ENCODE peak calls at places on chromosomes 7 and 10, in ten cellular contexts. M, W, I, O, V, B, T, Y, Z and C are unnamed samples.

GRCh38 chr7:108094933-108095710 is 35.0 kb downstream of the LAMB4 start:
- DNase-seq in M (no peak), W (no peak), I (no peak), O (no peak), V (peak), B (peak), T (no peak), Y (no peak), Z (peak), C (no peak)

GRCh38 chr10:79074732-79075131 is 6.0 kb downstream of the ZMIZ1 start:
- DNase-seq in M (no peak), W (no peak), I (no peak), O (no peak), V (no peak), B (no peak), T (no peak), Y (no peak), Z (no peak), C (no peak)

GRCh38 chr7:27115161-27116018 is 12.9 kb upstream of the HOXA2 start:
- DNase-seq in M (no peak), W (no peak), I (no peak), O (no peak), V (no peak), B (no peak), T (no peak), Y (peak), Z (no peak), C (no peak)

GRCh38 chr10:71124921-71125748 is 87.2 kb upstream of the UNC5B start:
- DNase-seq in M (no peak), W (no peak), I (no peak), O (no peak), V (no peak), B (no peak), T (no peak), Y (no peak), Z (no peak), C (peak)

GRCh38 chr10:69317175-69318086 is 39.1 kb downstream of the HK1 start:
- DNase-seq in M (peak), W (peak), I (no peak), O (no peak), V (no peak), B (no peak), T (peak), Y (no peak), Z (no peak), C (no peak)

GRCh38 chr10:104029528-104029875 is 56.2 kb downstream of the COL17A1 start:
- DNase-seq in M (no peak), W (no peak), I (no peak), O (no peak), V (no peak), B (no peak), T (no peak), Y (no peak), Z (peak), C (peak)

GRCh38 chr7:80385512-80385911 is 126.4 kb downstream of the GNAT3 start:
- DNase-seq in M (no peak), W (no peak), I (no peak), O (no peak), V (no peak), B (no peak), T (no peak), Y (no peak), Z (no peak), C (no peak)

GRCh38 chr7:143499743-143500348 is 22.2 kb downstream of the TAS2R41 start:
- DNase-seq in M (no peak), W (no peak), I (no peak), O (no peak), V (no peak), B (no peak), T (no peak), Y (no peak), Z (no peak), C (no peak)

GRCh38 chr7:26212921-26213718 is 11.6 kb downstream of the CBX3 start:
- DNase-seq in M (peak), W (no peak), I (no peak), O (no peak), V (no peak), B (no peak), T (no peak), Y (no peak), Z (no peak), C (no peak)

GRCh38 chr10:113278664-113279063 is 274.2 kb upstream of the HABP2 start:
- DNase-seq in M (no peak), W (no peak), I (no peak), O (no peak), V (no peak), B (no peak), T (no peak), Y (no peak), Z (no peak), C (no peak)

GRCh38 chr10:103451091-103451801 is 924 bp downstream of the CALHM2 start:
- DNase-seq in M (peak), W (no peak), I (peak), O (no peak), V (no peak), B (peak), T (no peak), Y (no peak), Z (peak), C (peak)

GRCh38 chr10:12622016-12622415 is 272.7 kb downstream of the CAMK1D start:
- DNase-seq in M (no peak), W (no peak), I (no peak), O (no peak), V (no peak), B (no peak), T (no peak), Y (no peak), Z (no peak), C (no peak)

GRCh38 chr7:42831051-42831952 is 80.6 kb downstream of the C7orf25 start:
- DNase-seq in M (peak), W (no peak), I (no peak), O (no peak), V (peak), B (no peak), T (peak), Y (peak), Z (peak), C (peak)

GRCh38 chr7:44244282-44244681 is 43.5 kb downstream of the YKT6 start:
- DNase-seq in M (peak), W (no peak), I (peak), O (no peak), V (no peak), B (no peak), T (peak), Y (peak), Z (no peak), C (no peak)

GRCh38 chr10:824946-825345 is 106.6 kb downstream of the LARP4B start:
- DNase-seq in M (no peak), W (no peak), I (no peak), O (no peak), V (no peak), B (no peak), T (no peak), Y (no peak), Z (no peak), C (no peak)

GRCh38 chr10:127845756-127846155 is 47.0 kb downstream of the CLRN3 start:
- DNase-seq in M (no peak), W (no peak), I (no peak), O (no peak), V (no peak), B (no peak), T (no peak), Y (no peak), Z (no peak), C (no peak)

GRCh38 chr7:55574062-55574717 is 1.9 kb upstream of the VOPP1 start:
- DNase-seq in M (peak), W (no peak), I (no peak), O (no peak), V (no peak), B (no peak), T (no peak), Y (no peak), Z (no peak), C (no peak)

GRCh38 chr7:371119-371778 is 81.3 kb downstream of the FOXL3 start:
- DNase-seq in M (peak), W (no peak), I (no peak), O (peak), V (no peak), B (no peak), T (no peak), Y (peak), Z (peak), C (peak)

GRCh38 chr7:94877731-94878670 is 29.4 kb upstream of the PPP1R9A start:
- DNase-seq in M (no peak), W (no peak), I (no peak), O (no peak), V (no peak), B (no peak), T (no peak), Y (no peak), Z (no peak), C (no peak)

GRCh38 chr7:107492875-107493274 is 23.0 kb downstream of the GPR22 start:
- DNase-seq in M (no peak), W (no peak), I (no peak), O (no peak), V (no peak), B (no peak), T (no peak), Y (no peak), Z (no peak), C (no peak)

GRCh38 chr7:28784166-28784870 is 173.8 kb downstream of the TRIL start:
- DNase-seq in M (no peak), W (no peak), I (no peak), O (no peak), V (peak), B (no peak), T (no peak), Y (no peak), Z (no peak), C (no peak)

GRCh38 chr10:22988581-22989360 is 60.9 kb downstream of the ARMC3 start:
- DNase-seq in M (peak), W (peak), I (peak), O (no peak), V (peak), B (no peak), T (no peak), Y (peak), Z (peak), C (peak)

GRCh38 chr10:102775201-102775972 is 31.6 kb downstream of the WBP1L start:
- DNase-seq in M (no peak), W (no peak), I (no peak), O (no peak), V (no peak), B (no peak), T (no peak), Y (no peak), Z (peak), C (peak)

GRCh38 chr7:82700739-82701138 is 257.2 kb upstream of the CACNA2D1 start:
- DNase-seq in M (no peak), W (no peak), I (no peak), O (no peak), V (peak), B (no peak), T (no peak), Y (no peak), Z (no peak), C (no peak)